ENCODE peak calls at places on chromosomes 1 and 21, in five cellular contexts. N is cardiac muscle cell, T is mesendoderm, Y is transverse colon, R is GM23248. V is an unnamed sample.

GRCh38 chr1:159200759-159201158 is 3.9 kb upstream of the ACKR1 start:
- DNase-seq in N (no peak), T (no peak), Y (no peak), R (no peak), V (no peak)

GRCh38 chr1:31460027-31460426 is 47.0 kb downstream of the SERINC2 start:
- DNase-seq in N (peak), T (peak), Y (no peak), R (peak), V (peak)

GRCh38 chr1:74652711-74653131 is 20.9 kb downstream of the ERICH3 start:
- DNase-seq in N (peak), T (no peak), Y (no peak), R (peak), V (peak)

GRCh38 chr1:66172272-66172671 is 361.7 kb upstream of the SGIP1 start:
- DNase-seq in N (no peak), T (no peak), Y (no peak), R (no peak), V (no peak)

GRCh38 chr1:45037456-45037855 is 25.4 kb downstream of the UROD start:
- DNase-seq in N (peak), T (no peak), Y (no peak), R (peak), V (no peak)

GRCh38 chr1:73593379-73593778 is 604.6 kb downstream of the LRRIQ3 start:
- DNase-seq in N (peak), T (peak), Y (peak), R (peak), V (peak)

GRCh38 chr21:46005081-46005480 is 23.5 kb downstream of the COL6A1 start:
- DNase-seq in N (no peak), T (no peak), Y (no peak), R (peak), V (no peak)

GRCh38 chr1:17167783-17168479 is 37.0 kb upstream of the PADI1 start:
- DNase-seq in N (peak), T (no peak), Y (no peak), R (peak), V (peak)

GRCh38 chr1:912740-913301 is 10.9 kb upstream of the SAMD11 start:
- DNase-seq in N (peak), T (peak), Y (peak), R (peak), V (peak)

GRCh38 chr1:169931795-169932195 is 38.1 kb upstream of the SCYL3 start:
- DNase-seq in N (no peak), T (no peak), Y (no peak), R (peak), V (no peak)

GRCh38 chr21:15552914-15553491 is 176.8 kb upstream of the USP25 start:
- DNase-seq in N (peak), T (peak), Y (no peak), R (peak), V (peak)

GRCh38 chr21:25732091-25732760 is 2.5 kb downstream of the ATP5PF start:
- DNase-seq in N (peak), T (peak), Y (no peak), R (no peak), V (no peak)

GRCh38 chr21:27519357-27519756 is 552.5 kb upstream of the ADAMTS5 start:
- DNase-seq in N (peak), T (no peak), Y (no peak), R (peak), V (peak)

DNA sequence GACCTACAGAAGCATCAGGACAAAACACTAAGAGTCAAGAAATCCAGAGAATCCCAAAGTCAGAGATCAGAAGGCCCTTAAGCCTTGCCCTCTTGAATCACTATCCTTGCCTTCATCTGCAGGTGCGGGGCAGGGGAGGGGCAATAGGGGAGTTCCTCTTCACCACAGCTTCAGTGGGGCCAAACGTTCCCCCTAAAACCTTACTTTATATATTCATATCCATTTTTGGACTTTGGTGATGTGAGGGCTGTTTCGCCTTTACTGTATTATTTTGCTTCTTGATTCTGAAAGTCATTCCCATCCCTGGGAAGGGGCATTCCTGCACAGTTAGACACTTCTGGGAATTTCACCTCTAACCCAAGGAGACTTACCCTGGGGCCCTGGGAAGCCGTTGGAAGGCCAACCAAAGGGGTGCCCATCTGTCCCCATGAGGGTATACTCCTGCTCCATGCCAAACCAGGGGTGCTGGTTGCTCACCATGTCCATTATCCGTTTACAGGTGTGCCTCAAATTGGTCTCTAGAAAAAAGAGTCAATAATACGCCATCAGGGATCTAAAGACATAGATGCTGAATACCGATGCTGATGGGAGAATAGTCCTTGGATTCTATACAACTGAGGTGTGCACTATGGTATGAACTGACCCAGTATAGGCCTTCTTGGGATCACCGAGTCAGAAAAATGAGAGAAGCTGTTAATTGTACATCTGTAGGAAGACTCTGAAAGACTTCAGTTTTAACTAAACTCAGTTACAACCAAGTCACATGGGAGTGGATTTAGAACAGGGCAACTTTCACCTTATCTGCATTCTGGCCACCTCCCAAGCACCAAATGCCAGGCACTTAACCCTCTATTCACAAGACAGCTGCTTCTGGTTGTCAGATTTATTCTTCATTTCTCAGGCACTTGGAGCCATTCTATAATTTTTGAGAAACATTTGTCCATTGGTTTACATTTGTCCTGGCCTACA is 5.4 kb downstream of the GLUL start:
- DNase-seq in N (no peak), T (no peak), Y (no peak), R (no peak), V (no peak)
- H3K4me3 ChIP-seq in N (no peak), T (no peak), Y (no peak), R (no peak), V (no peak)

GRCh38 chr1:42381424-42381673 is 757 bp downstream of the RIMKLA start:
- DNase-seq in N (no peak), T (no peak), Y (no peak), R (no peak), V (no peak)
- H3K4me3 ChIP-seq in N (peak), T (no peak), Y (no peak), R (peak), V (no peak)

DNA sequence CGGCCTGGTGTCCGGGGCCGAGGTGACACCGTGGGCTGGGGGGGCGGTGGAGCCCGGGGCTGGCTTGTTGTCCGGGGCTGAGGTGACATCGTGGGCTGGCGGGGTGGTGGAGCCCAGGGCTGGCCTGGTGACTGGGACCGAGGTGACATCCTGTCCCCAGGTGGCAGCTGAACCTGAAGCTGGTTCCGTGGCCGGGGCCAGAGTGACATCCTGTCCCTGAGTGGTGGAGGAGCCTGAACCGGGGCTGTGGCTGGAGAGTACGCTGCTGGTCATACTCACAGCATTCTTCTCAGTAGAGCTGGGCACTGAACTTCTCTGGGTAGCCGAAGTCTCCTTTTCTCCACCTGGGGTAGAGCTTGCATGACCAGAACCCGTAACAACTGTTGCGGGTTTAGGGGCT is 15.8 kb downstream of the THBS3 start:
- DNase-seq in N (no peak), T (no peak), Y (peak), R (no peak), V (no peak)
- H3K4me3 ChIP-seq in N (no peak), T (no peak), Y (no peak), R (no peak), V (no peak)

GRCh38 chr1:93824869-93825268 is 54.1 kb downstream of the DNTTIP2 start:
- DNase-seq in N (no peak), T (no peak), Y (no peak), R (no peak), V (no peak)

GRCh38 chr1:93827633-93828436 is 51.2 kb downstream of the DNTTIP2 start:
- DNase-seq in N (peak), T (peak), Y (no peak), R (peak), V (peak)

GRCh38 chr1:93829061-93829460 is 49.9 kb downstream of the DNTTIP2 start:
- DNase-seq in N (no peak), T (no peak), Y (no peak), R (no peak), V (no peak)

GRCh38 chr1:93828437-93828756 is 50.6 kb downstream of the DNTTIP2 start:
- DNase-seq in N (no peak), T (no peak), Y (no peak), R (no peak), V (no peak)

GRCh38 chr1:93827128-93827527 is 51.9 kb downstream of the DNTTIP2 start:
- DNase-seq in N (no peak), T (no peak), Y (no peak), R (peak), V (peak)
- H3K4me3 ChIP-seq in N (no peak), T (no peak), Y (no peak), R (no peak), V (no peak)

DNA sequence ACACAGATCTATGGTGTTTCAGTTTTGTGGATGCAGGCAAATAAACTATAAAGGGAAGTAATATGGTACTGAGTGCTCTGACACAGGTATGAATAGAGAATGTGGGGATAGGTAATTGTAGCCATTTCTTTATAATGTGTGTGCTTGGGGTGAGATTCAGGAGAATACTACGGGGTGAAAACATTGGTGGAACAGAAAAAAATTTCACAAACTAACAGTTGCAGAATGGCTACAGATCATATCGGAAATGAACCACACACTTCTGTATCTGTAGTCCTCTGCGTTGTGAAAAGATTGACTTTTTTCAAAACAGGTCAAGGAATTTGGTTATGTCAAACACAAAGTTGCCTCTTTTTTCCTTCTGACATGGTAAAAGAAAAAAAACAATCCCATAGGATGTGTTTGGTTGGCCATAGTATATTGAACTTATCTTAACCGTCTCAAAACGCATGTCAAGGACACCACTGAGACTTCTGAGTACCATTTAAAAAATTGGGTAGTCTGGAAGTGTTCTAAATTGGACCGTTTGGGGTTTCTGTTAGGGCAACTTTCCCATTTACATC is 1.1 kb upstream of the CDC73 start:
- DNase-seq in N (no peak), T (no peak), Y (no peak), R (no peak), V (no peak)
- H3K4me3 ChIP-seq in N (no peak), T (no peak), Y (no peak), R (peak), V (peak)